ENCODE peak calls at places on chromosomes 3 and 15, in five cellular contexts. W is naive B cell; M is kidney; P is activated CD8-positive, alpha-beta memory T cell treated with anti-CD3 and anti-CD28 coated beads, Interleukin-2, amount 50 U/mL, for 4 hours; X is activated CD4-positive, CD25-positive, alpha-beta regulatory T cell. L is an unnamed sample.
A peak's percentile ranks its signal among the peaks of the same experiment; 100 is the strongest.

GRCh38 chr3:65181397-65181871 is 493.6 kb upstream of the ADAMTS9 start:
- DNase-seq in W (no peak), M (no peak), P (no peak), X (no peak), L (no peak)

GRCh38 chr15:98745650-98746374 is 97.5 kb downstream of the IGF1R start:
- DNase-seq in W (no peak), M (no peak), P (no peak), X (no peak), L (no peak)

GRCh38 chr15:43239732-43240491 is 19.1 kb upstream of the EPB42 start:
- DNase-seq in W (no peak), M (no peak), P (no peak), X (no peak), L (no peak)

GRCh38 chr3:54713455-54713854 is 214.4 kb downstream of the LRTM1 start:
- DNase-seq in W (no peak), M (no peak), P (no peak), X (no peak), L (no peak)

GRCh38 chr3:112127522-112128494 is 5.2 kb downstream of the GCSAM start:
- DNase-seq in W (peak; percentile 50), M (no peak), P (no peak), X (no peak), L (no peak)

GRCh38 chr15:81302605-81303204 is 21.2 kb downstream of the STARD5 start:
- DNase-seq in W (peak; percentile 75), M (no peak), P (no peak), X (no peak), L (no peak)

GRCh38 chr3:133282239-133282638 is 117.6 kb upstream of the BFSP2 start:
- DNase-seq in W (no peak), M (no peak), P (no peak), X (no peak), L (no peak)

GRCh38 chr15:39684215-39684614 is 98.4 kb downstream of the FSIP1 start:
- DNase-seq in W (no peak), M (no peak), P (no peak), X (no peak), L (no peak)

GRCh38 chr3:38565339-38566214 is 69.4 kb downstream of the EXOG start:
- DNase-seq in W (no peak), M (peak; percentile 39), P (no peak), X (no peak), L (no peak)